ENCODE peak calls at places on chromosomes 12 and 14, in nine cellular contexts. A is Calu3; D is OCI-LY7; X is IMR-90; B is GM23338; O is cardiac muscle cell; H is CD8-positive, alpha-beta T cell; U is heart right ventricle; S is AG10803. J is an unnamed sample.

GRCh38 chr14:98692832-98693231 is 579.2 kb downstream of the BCL11B start:
- DNase-seq in A (no peak), D (no peak), X (no peak), B (no peak), O (no peak), H (no peak), U (no peak), S (no peak), J (no peak)

GRCh38 chr12:54372113-54372806 is 8.0 kb upstream of the GPR84 start:
- DNase-seq in A (peak), D (no peak), X (no peak), B (no peak), O (no peak), H (no peak), U (no peak), S (no peak), J (no peak)

GRCh38 chr12:18863769-18864500 is 126.0 kb downstream of the CAPZA3 start:
- DNase-seq in A (no peak), D (no peak), X (no peak), B (peak), O (no peak), H (no peak), U (no peak), S (no peak), J (no peak)

GRCh38 chr12:30203981-30204380 is 420.2 kb upstream of the TMTC1 start:
- DNase-seq in A (no peak), D (no peak), X (no peak), B (no peak), O (no peak), H (no peak), U (no peak), S (no peak), J (no peak)

GRCh38 chr14:93804654-93805053 is 16.4 kb upstream of the PRIMA1 start:
- DNase-seq in A (no peak), D (no peak), X (no peak), B (peak), O (no peak), H (no peak), U (no peak), S (no peak), J (no peak)

GRCh38 chr14:22613091-22613695 is 15.1 kb downstream of the ABHD4 start:
- DNase-seq in A (no peak), D (no peak), X (no peak), B (peak), O (no peak), H (no peak), U (no peak), S (peak), J (no peak)

GRCh38 chr12:104201238-104202001 is 14.2 kb upstream of the TXNRD1 start:
- DNase-seq in A (peak), D (peak), X (peak), B (peak), O (peak), H (peak), U (no peak), S (peak), J (peak)

GRCh38 chr14:48622980-48623379 is 947.6 kb upstream of the MDGA2 start:
- DNase-seq in A (no peak), D (no peak), X (peak), B (no peak), O (no peak), H (no peak), U (no peak), S (no peak), J (no peak)

GRCh38 chr14:97415907-97416306 is 618.7 kb downstream of the VRK1 start:
- DNase-seq in A (no peak), D (no peak), X (no peak), B (no peak), O (no peak), H (no peak), U (no peak), S (no peak), J (no peak)

GRCh38 chr14:92860097-92860496 is 62.9 kb upstream of the CHGA start:
- DNase-seq in A (no peak), D (no peak), X (no peak), B (no peak), O (no peak), H (no peak), U (no peak), S (no peak), J (no peak)

GRCh38 chr12:103964805-103965204 is 867 bp upstream of the TDG start:
- DNase-seq in A (no peak), D (no peak), X (no peak), B (no peak), O (no peak), H (no peak), U (no peak), S (no peak), J (no peak)

GRCh38 chr14:73764881-73765280 is 50.7 kb upstream of the PNMA1 start:
- DNase-seq in A (peak), D (peak), X (no peak), B (no peak), O (no peak), H (no peak), U (peak), S (no peak), J (no peak)

GRCh38 chr12:52370906-52371608 is 3.8 kb upstream of the KRT85 start:
- DNase-seq in A (no peak), D (no peak), X (peak), B (no peak), O (no peak), H (no peak), U (no peak), S (peak), J (no peak)

GRCh38 chr12:15709524-15709923 is 79.7 kb downstream of the EPS8 start:
- DNase-seq in A (no peak), D (no peak), X (no peak), B (peak), O (no peak), H (no peak), U (no peak), S (no peak), J (no peak)

GRCh38 chr14:63685401-63685800 is 42.5 kb downstream of the SGPP1 start:
- DNase-seq in A (no peak), D (no peak), X (no peak), B (no peak), O (no peak), H (no peak), U (no peak), S (no peak), J (no peak)

GRCh38 chr12:47307680-47308399 is 228.1 kb upstream of the AMIGO2 start:
- DNase-seq in A (peak), D (peak), X (peak), B (peak), O (peak), H (peak), U (no peak), S (peak), J (peak)

GRCh38 chr14:91647817-91648216 is 84.1 kb downstream of the CATSPERB start:
- DNase-seq in A (no peak), D (no peak), X (no peak), B (no peak), O (no peak), H (no peak), U (no peak), S (no peak), J (no peak)

GRCh38 chr14:91654836-91655235 is 77.0 kb downstream of the CATSPERB start:
- DNase-seq in A (no peak), D (no peak), X (no peak), B (no peak), O (no peak), H (no peak), U (no peak), S (no peak), J (no peak)

DNA sequence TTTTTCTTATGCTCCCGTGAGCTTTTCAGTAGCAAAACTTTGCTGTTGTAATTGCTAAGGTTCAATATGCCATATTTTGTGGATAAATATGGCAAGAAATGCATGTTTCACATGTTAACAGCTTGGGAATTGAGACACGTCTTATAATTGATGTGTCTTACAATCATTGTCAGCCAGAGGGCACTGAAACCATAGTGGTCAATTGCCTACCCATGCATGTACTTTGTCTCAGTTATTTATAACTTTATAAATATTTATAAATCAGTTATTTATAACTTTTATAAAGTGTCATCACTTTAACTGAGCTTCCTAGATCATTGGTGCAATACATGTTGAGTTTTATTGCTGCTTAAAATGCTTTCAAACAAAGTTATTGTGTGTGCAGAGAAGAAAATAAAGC is 82.0 kb downstream of the CATSPERB start:
- DNase-seq in A (peak), D (peak), X (peak), B (peak), O (peak), H (no peak), U (no peak), S (peak), J (peak)
- TF ChIP-seq CTCF in A (peak), D (peak), X (peak), B (peak), O (peak), H (peak), U (peak), S (peak), J (peak)

DNA sequence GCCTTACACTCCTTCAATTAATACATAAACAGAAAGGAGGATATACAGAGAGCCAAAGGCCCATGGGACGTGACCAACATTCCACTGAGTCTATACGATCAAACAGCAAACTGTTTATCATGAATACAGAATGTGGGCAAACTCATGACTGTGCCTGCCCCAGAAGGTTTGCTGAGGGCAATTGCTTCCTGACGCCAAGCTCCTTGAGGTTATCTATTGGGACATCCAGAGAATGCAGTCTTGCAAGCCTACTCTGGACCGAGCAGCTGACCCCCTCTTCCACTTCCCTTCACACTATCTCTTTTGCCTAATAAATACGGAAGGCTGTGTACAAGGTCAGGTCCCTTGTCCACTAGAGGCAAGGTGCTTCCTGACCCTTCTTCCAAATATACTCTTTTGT is 18.5 kb upstream of the SLC10A1 start:
- DNase-seq in A (no peak), D (no peak), X (no peak), B (no peak), O (no peak), H (no peak), U (no peak), S (no peak), J (no peak)
- TF ChIP-seq CTCF in A (no peak), D (no peak), X (no peak), B (no peak), O (no peak), H (no peak), U (no peak), S (no peak), J (no peak)

GRCh38 chr12:120314220-120314619 is 12.1 kb downstream of the SIRT4 start:
- DNase-seq in A (peak), D (peak), X (no peak), B (peak), O (no peak), H (no peak), U (no peak), S (no peak), J (peak)
- TF ChIP-seq CTCF in A (no peak), D (peak), X (peak), B (peak), O (peak), H (no peak), U (no peak), S (peak), J (peak)

GRCh38 chr12:49567611-49568441 is at the start of gene MCRS1:
- DNase-seq in A (peak), D (peak), X (peak), B (peak), O (peak), H (peak), U (peak), S (peak), J (peak)
- TF ChIP-seq CTCF in A (no peak), D (no peak), X (no peak), B (no peak), O (no peak), H (no peak), U (no peak), S (no peak), J (no peak)

GRCh38 chr12:6066651-6067050 is 57.8 kb downstream of the VWF start:
- DNase-seq in A (no peak), D (no peak), X (no peak), B (no peak), O (no peak), H (no peak), U (no peak), S (no peak), J (no peak)
- TF ChIP-seq CTCF in A (no peak), D (no peak), X (no peak), B (no peak), O (no peak), H (no peak), U (no peak), S (no peak), J (no peak)

DNA sequence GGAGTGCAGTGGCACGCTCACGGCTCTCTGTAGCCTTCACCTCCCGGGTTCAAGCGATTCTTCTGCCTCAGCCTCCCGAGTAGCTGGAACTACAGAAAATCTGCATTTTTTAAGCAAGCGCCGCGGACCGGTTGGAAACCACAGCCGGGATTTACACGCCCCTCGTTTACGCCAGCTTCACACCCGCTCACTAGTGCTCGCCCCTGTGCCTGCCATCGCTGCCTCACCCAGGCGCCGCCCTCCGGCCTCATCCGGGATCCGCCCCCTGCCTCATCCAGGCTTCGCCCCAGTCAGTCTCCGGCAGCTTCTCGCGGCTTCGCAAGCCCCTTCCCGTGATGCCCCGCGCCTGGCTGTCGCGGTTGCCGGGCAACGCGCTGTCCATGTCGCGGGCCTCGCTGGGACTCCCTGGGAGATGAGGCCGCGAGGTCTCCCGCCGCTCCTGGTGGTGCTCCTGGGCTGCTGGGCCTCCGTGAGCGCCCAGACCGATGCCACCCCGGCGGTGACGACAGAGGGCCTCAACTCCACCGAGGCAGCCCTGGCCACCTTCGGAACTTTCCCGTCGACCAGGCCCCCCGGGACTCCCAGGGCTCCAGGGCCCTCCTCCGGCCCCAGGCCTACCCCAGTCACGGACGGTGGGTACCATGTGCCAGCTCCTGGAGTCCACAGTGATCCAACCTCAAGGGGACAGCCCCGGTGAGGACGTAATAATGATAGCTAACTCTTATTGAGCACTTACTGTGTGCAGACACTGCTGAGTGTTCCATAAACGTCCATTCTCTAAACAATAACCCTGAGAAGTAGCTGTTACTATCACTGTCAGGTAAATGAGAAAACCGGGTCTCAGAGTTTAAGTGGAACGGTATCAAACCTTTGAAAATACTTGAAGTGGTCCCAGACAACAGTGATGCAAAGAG is at the start of gene TCTN1:
- DNase-seq in A (peak), D (peak), X (peak), B (peak), O (peak), H (peak), U (peak), S (peak), J (peak)
- TF ChIP-seq CTCF in A (no peak), D (no peak), X (no peak), B (no peak), O (no peak), H (no peak), U (peak), S (peak), J (no peak)

J was measured in endothelial cell.